ENCODE peak calls at places on chromosome 7, in ten cellular contexts. H is head of caudate nucleus; Z is AG04450; C is germinal center; F is ACHN; P is activated CD8-positive, alpha-beta memory T cell treated with anti-CD3 and anti-CD28 coated beads for 4 hours; X is dorsolateral prefrontal cortex; Y is activated T-cell treated with anti-CD3 and anti-CD28 coated beads, Interleukin-2, amount 50 U/mL, for 24 hours; L is glutamatergic neuron; U is left ventricle myocardium inferior. B is an unnamed sample.

GRCh38 chr7:3380034-3380433 is 79.0 kb downstream of the SDK1 start:
- DNase-seq in H (no peak), Z (no peak), C (no peak), F (no peak), P (no peak), X (no peak), Y (no peak), L (no peak), U (no peak), B (no peak)

GRCh38 chr7:77799078-77799964 is 748 bp downstream of the PHTF2 start:
- DNase-seq in H (peak), Z (no peak), C (peak), F (peak), P (peak), X (no peak), Y (peak), L (peak), U (peak), B (no peak)

GRCh38 chr7:158838238-158838637 is 8.9 kb upstream of the ESYT2 start:
- DNase-seq in H (no peak), Z (no peak), C (no peak), F (no peak), P (no peak), X (no peak), Y (no peak), L (no peak), U (no peak), B (no peak)

GRCh38 chr7:127769696-127770400 is 117.9 kb downstream of the SND1 start:
- DNase-seq in H (no peak), Z (no peak), C (no peak), F (peak), P (no peak), X (no peak), Y (no peak), L (no peak), U (no peak), B (no peak)

GRCh38 chr7:22934473-22935065 is 79.4 kb downstream of the HYCC1 start:
- DNase-seq in H (no peak), Z (no peak), C (no peak), F (no peak), P (no peak), X (no peak), Y (no peak), L (no peak), U (no peak), B (no peak)

GRCh38 chr7:137507096-137507495 is 163.6 kb upstream of the PTN start:
- DNase-seq in H (no peak), Z (no peak), C (no peak), F (no peak), P (no peak), X (no peak), Y (no peak), L (no peak), U (no peak), B (no peak)

GRCh38 chr7:9192969-9193368 is 759.6 kb downstream of the NXPH1 start:
- DNase-seq in H (no peak), Z (no peak), C (no peak), F (no peak), P (no peak), X (no peak), Y (no peak), L (no peak), U (no peak), B (no peak)

GRCh38 chr7:134690614-134691504 is 44.2 kb downstream of the BPGM start:
- DNase-seq in H (peak), Z (no peak), C (no peak), F (no peak), P (no peak), X (peak), Y (no peak), L (no peak), U (no peak), B (no peak)

GRCh38 chr7:30226593-30227268 is 57.7 kb upstream of the ZNRF2 start:
- DNase-seq in H (no peak), Z (no peak), C (no peak), F (peak), P (no peak), X (no peak), Y (no peak), L (peak), U (no peak), B (no peak)

GRCh38 chr7:155219947-155220769 is 77.5 kb upstream of the INSIG1 start:
- DNase-seq in H (no peak), Z (no peak), C (no peak), F (no peak), P (no peak), X (no peak), Y (no peak), L (no peak), U (no peak), B (peak)

GRCh38 chr7:77353911-77354310 is 62.2 kb downstream of the GSAP start:
- DNase-seq in H (no peak), Z (no peak), C (no peak), F (no peak), P (no peak), X (no peak), Y (no peak), L (no peak), U (no peak), B (no peak)

B was measured in cardiac septum.